ENCODE peak calls at places on chromosomes 16 and 17, in six cellular contexts. D is CD8-positive, alpha-beta T cell; M is AG10803; O is A549; V is heart left ventricle; N is bronchial epithelial cell. B is an unnamed sample.

GRCh38 chr16:25699069-25699468 is 7.3 kb downstream of the HS3ST4 start:
- DNase-seq in M (no peak), N (no peak), O (no peak), V (no peak), D (no peak), B (no peak)

GRCh38 chr16:725463-726187 is 618 bp downstream of the CCDC78 start:
- DNase-seq in V (no peak), D (no peak), M (no peak), O (no peak), N (no peak), B (no peak)

GRCh38 chr16:12143776-12144175 is 167.2 kb downstream of the SNX29 start:
- DNase-seq in V (no peak), O (no peak), D (no peak), N (no peak), M (no peak), B (no peak)

GRCh38 chr16:68374251-68374805 is 63.5 kb downstream of the PRMT7 start:
- DNase-seq in O (no peak), D (no peak), V (no peak), N (no peak), M (no peak), B (no peak)

GRCh38 chr16:18804540-18804939 is 3.2 kb upstream of the ARL6IP1 start:
- DNase-seq in N (no peak), M (no peak), V (no peak), O (no peak), D (no peak), B (no peak)

GRCh38 chr17:41785091-41785875 is 1.2 kb downstream of the JUP start:
- DNase-seq in N (peak), M (no peak), O (no peak), D (no peak), V (peak), B (no peak)

GRCh38 chr16:56029026-56029425 is 153.9 kb upstream of the CES5A start:
- DNase-seq in N (no peak), D (no peak), V (no peak), O (no peak), M (no peak), B (no peak)

GRCh38 chr17:71338396-71338795 is 782.4 kb upstream of the SOX9 start:
- DNase-seq in M (peak), O (peak), D (no peak), V (no peak), N (peak), B (no peak)

GRCh38 chr17:2949469-2950044 is 113.8 kb downstream of the OR1D5 start:
- DNase-seq in N (peak), D (no peak), M (peak), V (no peak), O (peak), B (no peak)

GRCh38 chr16:4746991-4747574 is 12.7 kb downstream of the DNAAF8 start:
- DNase-seq in V (no peak), D (no peak), M (peak), O (no peak), N (no peak), B (no peak)

GRCh38 chr17:40177275-40177874 is at the start of gene RAPGEFL1:
- DNase-seq in V (peak), N (peak), D (peak), O (no peak), M (peak), B (no peak)

GRCh38 chr16:74923766-74924460 is 61.0 kb downstream of the WDR59 start:
- DNase-seq in M (no peak), D (no peak), O (no peak), N (no peak), V (no peak), B (no peak)

GRCh38 chr17:19247423-19247822 is 10.3 kb downstream of the EPN2 start:
- DNase-seq in N (no peak), V (no peak), M (no peak), O (no peak), D (no peak), B (no peak)

GRCh38 chr17:27224526-27225315 is 69.2 kb upstream of the WSB1 start:
- DNase-seq in M (no peak), D (no peak), N (peak), O (no peak), V (no peak), B (no peak)

GRCh38 chr16:79288046-79288445 is 312.5 kb downstream of the MAF start:
- DNase-seq in N (no peak), O (no peak), V (no peak), D (no peak), M (no peak), B (no peak)

GRCh38 chr17:79607941-79608728 is 2.7 kb downstream of the RBFOX3 start:
- DNase-seq in D (no peak), V (no peak), O (no peak), N (no peak), M (no peak), B (no peak)

GRCh38 chr17:8753976-8754440 is 4.3 kb downstream of the SPDYE4 start:
- DNase-seq in D (no peak), M (peak), N (peak), O (peak), V (no peak), B (no peak)

GRCh38 chr16:31471875-31472558 is at the start of gene TGFB1I1:
- DNase-seq in N (peak), D (no peak), O (peak), M (peak), V (peak), B (no peak)

GRCh38 chr17:43676471-43676870 is 14.7 kb upstream of the MEOX1 start:
- DNase-seq in N (no peak), D (no peak), O (no peak), M (peak), V (no peak), B (no peak)

GRCh38 chr17:63998721-63999679 is 849 bp downstream of the PRR29 start:
- DNase-seq in N (no peak), O (no peak), D (no peak), V (no peak), M (no peak), B (no peak)

GRCh38 chr16:80347900-80348299 is 192.9 kb upstream of the DYNLRB2 start:
- DNase-seq in O (no peak), M (peak), D (no peak), N (no peak), V (peak), B (no peak)

GRCh38 chr17:82959990-82960418 is 119.4 kb upstream of the METRNL start:
- DNase-seq in O (no peak), M (no peak), V (no peak), D (no peak), N (no peak), B (no peak)

GRCh38 chr17:64777413-64778101 is 115.5 kb upstream of the SMURF2 start:
- DNase-seq in N (no peak), V (no peak), O (no peak), M (no peak), D (no peak), B (no peak)

GRCh38 chr17:70288540-70289290 is 119.4 kb downstream of the KCNJ2 start:
- DNase-seq in D (no peak), V (no peak), N (peak), M (no peak), O (no peak), B (no peak)

DNA sequence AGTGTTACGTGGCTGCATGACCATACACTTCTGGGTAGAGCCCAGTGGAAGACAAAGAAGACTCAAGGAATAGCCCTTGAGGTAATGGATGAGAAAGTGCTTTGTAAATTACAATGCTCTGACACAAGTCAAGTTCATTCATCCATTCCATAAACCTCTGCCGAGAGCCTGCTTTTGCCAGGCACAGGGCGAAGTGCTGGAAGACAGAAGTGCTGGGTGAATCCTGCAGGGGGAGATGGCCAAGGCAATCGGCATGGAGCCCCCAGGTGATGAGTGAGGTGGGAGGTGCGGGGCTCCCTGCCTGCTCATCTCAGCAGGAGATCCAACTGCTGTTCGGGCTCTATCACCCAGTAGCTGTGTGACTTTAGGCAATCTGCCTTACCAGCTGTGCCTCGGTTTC is 2.8 kb upstream of the SOCS3 start:
- DNase-seq in N (no peak), V (no peak), D (no peak), M (no peak), O (no peak), B (no peak)
- TF ChIP-seq CTCF in N (no peak), V (no peak), D (no peak), M (peak), O (no peak), B (peak)

DNA sequence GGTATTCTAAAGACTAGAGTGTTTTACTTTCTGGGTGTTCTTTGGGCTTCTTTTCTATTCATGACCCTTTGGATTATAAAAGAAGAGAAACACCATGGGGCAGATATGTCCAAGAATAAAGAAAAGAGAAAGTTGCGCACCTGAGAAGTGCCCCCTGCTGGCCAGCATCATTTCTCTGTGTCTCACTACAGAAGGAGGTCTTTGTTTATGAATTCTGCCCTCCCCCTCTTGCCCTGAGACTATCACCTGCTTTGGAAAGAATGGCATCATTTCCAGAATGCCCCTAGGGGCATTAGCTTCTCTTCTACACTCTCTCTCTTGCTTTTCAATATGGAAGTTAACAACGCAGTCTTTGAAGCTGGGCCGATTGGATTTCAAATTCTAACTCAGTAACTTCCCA is 45.0 kb downstream of the CDH13 start:
- DNase-seq in O (no peak), M (no peak), N (no peak), V (no peak), D (peak), B (no peak)
- TF ChIP-seq CTCF in O (peak), M (peak), N (peak), V (peak), D (peak), B (peak)

DNA sequence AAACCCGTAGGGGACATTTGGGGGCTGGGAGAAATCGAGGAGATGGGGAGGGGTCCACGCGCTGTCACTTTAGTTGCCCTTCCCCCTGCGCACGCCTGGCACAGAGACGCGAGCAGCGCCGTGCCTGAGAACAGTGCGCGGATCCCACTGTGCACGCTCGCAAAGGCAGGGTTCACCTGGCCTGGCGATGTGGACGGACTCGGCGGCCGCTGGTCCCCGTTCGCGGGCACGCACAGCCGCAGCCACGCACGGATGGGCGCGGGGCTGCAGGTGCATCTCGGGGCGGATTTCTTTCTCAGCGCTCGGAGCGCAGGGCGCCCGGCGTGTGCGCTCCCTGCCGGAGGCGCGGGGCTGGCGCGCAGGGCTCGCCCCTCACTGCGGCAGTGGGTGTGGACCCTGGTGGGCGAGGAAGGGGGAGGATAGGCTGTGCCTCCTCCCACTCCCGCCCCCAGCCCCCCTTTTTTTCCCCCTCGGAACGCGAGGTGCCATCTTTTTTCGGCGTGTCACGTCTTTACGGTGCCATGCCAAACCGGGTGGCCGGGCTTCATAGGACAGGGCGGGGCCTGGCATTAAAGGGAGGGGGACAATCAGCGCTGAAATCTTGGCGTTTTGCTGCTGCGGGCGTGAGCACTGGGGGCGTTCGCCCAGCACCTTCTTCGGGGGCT is 1.1 kb downstream of the MAPT start:
- DNase-seq in D (no peak), N (no peak), V (no peak), M (no peak), O (peak), B (no peak)
- TF ChIP-seq CTCF in D (no peak), N (no peak), V (peak), M (no peak), O (no peak), B (no peak)

GRCh38 chr17:58487589-58488427 is at the start of gene HSF5:
- DNase-seq in D (peak), V (no peak), N (no peak), O (no peak), M (no peak), B (no peak)
- TF ChIP-seq CTCF in D (peak), V (peak), N (peak), O (no peak), M (no peak), B (peak)

DNA sequence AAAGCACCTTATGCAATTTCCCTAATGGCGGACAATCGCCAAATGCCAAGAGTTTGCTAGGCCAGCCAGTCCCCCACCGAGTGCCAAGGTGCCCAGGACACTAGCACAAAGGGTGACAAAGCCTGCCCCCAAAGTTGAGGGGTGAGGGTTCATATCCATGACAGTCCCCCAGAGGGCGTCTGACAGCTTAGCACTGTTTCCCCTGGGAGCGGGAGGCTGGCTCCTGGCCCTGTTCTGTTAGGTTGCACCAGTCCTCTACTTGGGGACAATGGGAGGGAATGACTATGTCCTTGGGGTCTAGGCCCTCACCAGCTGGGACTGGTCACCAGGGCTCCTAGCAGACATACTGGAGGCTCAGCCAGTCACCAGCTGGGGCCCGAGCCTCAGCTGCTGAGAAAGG is 66.9 kb downstream of the MYO18A start:
- DNase-seq in O (no peak), N (no peak), D (no peak), M (no peak), V (no peak), B (no peak)
- TF ChIP-seq CTCF in O (no peak), N (no peak), D (no peak), M (no peak), V (no peak), B (peak)

DNA sequence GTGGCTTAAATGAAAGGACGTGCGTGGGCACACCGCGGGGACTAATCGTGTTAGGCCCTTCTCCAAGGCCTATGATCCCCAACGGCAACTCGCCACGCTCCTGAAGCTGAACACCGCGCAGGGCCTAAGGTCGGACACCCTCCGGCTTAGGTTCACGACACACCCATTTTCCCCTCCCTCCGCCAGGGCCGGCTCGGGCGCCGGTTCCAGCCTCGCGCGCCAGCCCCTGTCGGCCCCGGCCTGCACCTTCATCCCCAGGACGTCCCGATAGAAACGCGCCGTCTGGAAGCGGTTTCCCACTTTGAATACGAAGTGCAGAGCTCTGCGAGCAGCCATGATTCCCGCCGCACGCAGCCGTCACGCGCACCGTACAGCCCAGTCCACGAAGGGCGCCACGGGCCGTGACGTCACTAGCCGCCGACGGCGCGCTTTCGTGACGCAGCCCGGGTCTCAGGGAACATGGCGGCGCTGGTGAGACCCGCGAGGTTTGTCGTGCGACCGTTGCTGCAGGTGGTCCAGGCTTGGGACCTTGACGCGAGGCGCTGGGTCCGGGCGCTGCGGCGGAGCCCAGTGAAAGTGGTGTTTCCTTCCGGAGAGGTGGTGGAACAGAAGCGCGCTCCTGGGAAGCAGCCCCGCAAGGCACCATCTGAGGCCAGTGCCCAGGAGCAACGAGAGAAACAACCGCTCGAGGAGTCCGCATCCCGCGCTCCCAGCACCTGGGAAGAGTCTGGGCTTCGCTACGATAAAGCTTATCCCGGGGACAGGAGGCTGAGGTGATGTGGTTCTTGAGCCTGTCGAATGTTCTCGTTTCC is at the start of the genes GLOD4 and MRM3:
- DNase-seq in V (peak), D (peak), O (peak), M (peak), N (peak), B (peak)
- TF ChIP-seq CTCF in V (peak), D (no peak), O (no peak), M (no peak), N (no peak), B (peak)

DNA sequence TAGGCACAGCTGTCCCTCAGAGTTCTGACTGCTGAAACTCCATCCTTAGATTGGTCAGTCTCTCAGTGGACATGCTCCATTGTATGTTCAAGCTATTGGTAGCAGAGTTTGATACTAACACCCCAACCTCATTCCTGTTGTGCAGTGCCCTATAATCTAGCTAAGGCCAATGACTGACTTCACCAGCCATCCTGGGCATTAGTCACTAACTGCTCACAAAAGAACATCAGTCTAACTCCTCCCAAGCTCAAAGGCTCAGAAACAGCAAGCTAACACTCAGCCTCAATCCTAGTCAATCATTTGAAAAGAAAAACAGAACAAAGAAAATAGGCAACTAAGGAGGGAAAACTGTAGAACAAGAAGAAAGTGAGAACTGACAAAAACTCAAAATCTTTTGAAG is 199.1 kb upstream of the C17orf78 start:
- DNase-seq in V (no peak), N (peak), D (no peak), M (no peak), O (no peak), B (no peak)
- TF ChIP-seq CTCF in V (no peak), N (no peak), D (no peak), M (no peak), O (no peak), B (no peak)

DNA sequence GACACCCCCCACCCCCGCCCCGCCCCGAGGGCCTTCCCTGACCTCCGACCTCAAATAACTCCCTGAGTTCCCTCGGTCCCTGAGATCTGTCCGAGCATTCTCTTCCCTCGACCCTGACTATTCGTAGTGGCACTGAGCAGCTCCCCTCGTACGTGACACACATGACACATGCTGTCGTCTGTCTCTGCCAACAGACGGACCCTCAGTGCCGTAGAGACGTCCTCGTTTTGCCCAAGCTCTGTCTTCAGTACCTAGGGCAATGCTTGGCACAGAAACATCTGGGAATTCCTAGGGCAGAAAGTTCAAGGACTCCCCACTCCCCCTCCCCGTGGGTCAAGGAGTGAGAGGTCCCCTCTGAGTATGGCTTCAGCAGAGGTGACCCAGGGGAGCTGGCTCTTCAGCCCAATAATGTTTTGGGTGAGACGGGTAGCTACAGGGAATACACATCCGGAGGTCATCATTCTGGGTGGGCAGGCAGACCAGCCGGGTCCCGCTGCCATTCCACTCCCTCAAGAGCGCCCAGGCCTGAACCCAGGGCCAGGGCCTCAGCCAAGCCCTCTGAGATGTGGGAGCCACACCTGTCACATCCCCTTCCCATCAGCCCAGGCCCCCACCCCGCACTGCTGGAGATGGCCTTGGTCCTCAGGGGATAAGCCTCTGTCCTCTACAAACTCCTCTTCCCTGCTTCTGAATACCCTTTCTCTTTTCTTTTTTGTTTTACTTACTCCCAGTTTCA is 671 bp upstream of the FADS6 start:
- DNase-seq in D (no peak), M (no peak), N (no peak), O (no peak), V (no peak), B (no peak)
- TF ChIP-seq CTCF in D (no peak), M (no peak), N (no peak), O (no peak), V (no peak), B (no peak)

DNA sequence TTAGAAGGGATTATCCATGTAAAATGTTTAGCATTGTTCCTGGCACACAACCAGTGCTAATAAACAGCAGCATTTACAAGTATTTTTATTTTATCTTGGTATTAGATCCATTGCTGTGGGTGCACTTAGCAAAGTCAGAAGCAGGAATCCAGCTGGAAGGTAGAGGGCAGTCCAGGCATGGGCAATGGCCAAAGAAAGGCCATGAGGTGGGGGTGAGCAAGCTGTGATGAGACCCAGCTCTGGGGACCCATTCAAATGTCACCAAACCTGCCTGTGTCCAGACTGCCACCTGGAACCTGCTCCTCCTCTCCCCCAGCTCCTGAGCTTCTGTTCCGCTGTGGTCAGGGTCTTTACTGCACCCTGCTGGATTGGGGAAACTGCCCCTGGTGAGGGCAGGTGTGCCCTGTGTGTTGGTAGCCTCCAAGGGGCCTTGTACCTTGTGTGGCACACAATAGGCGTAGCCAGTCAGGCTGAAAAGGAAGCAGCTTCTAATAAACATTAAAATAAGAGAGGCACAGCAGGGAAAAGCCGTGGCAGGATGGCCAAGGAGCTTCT is 118.0 kb upstream of the CRHR1 start:
- DNase-seq in O (no peak), V (no peak), N (no peak), D (no peak), M (no peak), B (no peak)
- TF ChIP-seq CTCF in O (peak), V (no peak), N (peak), D (no peak), M (no peak), B (no peak)